ENCODE peak calls at places on chromosomes 11 and 22, in six cellular contexts. V is neural progenitor cell, D is K562, U is upper lobe of right lung, C is tibial artery, E is sigmoid colon. Q is an unnamed sample. For H3K36me3 and H3K27me3, the result is how much of the 10 kb centered on the place peaks cover.

GRCh38 chr11:100515087-100515486 is 172.0 kb upstream of the ARHGAP42 start:
- DNase-seq in V (peak), D (no peak), U (no peak), C (no peak), E (no peak), Q (no peak)

GRCh38 chr11:7196396-7197146 is 55.1 kb upstream of the SYT9 start:
- DNase-seq in V (no peak), D (no peak), U (no peak), C (no peak), E (no peak), Q (no peak)

GRCh38 chr11:65182258-65183170 is 786 bp downstream of the CAPN1 start:
- DNase-seq in V (peak), D (peak), U (peak), C (no peak), E (peak), Q (no peak)

GRCh38 chr22:33923660-33924246 is 3.5 kb upstream of the LARGE1 start:
- DNase-seq in V (peak), D (peak), U (no peak), C (peak), E (peak), Q (no peak)

GRCh38 chr11:65260756-65261590 is 789 bp upstream of the POLA2 start:
- DNase-seq in V (no peak), D (no peak), U (no peak), C (no peak), E (peak), Q (no peak)

GRCh38 chr11:46307785-46308341 is 30.4 kb downstream of the CREB3L1 start:
- DNase-seq in V (peak), D (no peak), U (no peak), C (no peak), E (no peak), Q (no peak)

GRCh38 chr11:66265531-66266377 is 2.7 kb upstream of the RAB1B start:
- DNase-seq in V (no peak), D (no peak), U (no peak), C (no peak), E (peak), Q (no peak)

GRCh38 chr11:70719516-70719915 is 321.2 kb downstream of the CTTN start:
- DNase-seq in V (no peak), D (no peak), U (no peak), C (no peak), E (no peak), Q (no peak)

GRCh38 chr11:78213526-78214330 is 25.0 kb downstream of the USP35 start:
- DNase-seq in V (no peak), D (no peak), U (no peak), C (no peak), E (peak), Q (no peak)

GRCh38 chr11:110182886-110183285 is 89.7 kb downstream of the ZC3H12C start:
- DNase-seq in V (no peak), D (no peak), U (no peak), C (no peak), E (no peak), Q (no peak)

GRCh38 chr11:125359130-125359529 is 136.9 kb downstream of the FEZ1 start:
- DNase-seq in V (no peak), D (no peak), U (no peak), C (no peak), E (no peak), Q (no peak)

GRCh38 chr22:32622004-32622761 is 147.6 kb downstream of the FBXO7 start:
- DNase-seq in V (peak), D (no peak), U (no peak), C (peak), E (peak), Q (no peak)

GRCh38 chr11:12643029-12643428 is 31.2 kb upstream of the TEAD1 start:
- DNase-seq in V (no peak), D (no peak), U (no peak), C (no peak), E (no peak), Q (no peak)

GRCh38 chr22:38751422-38752346 is 4.1 kb downstream of the SUN2 start:
- DNase-seq in V (no peak), D (no peak), U (peak), C (peak), E (no peak), Q (peak)

GRCh38 chr11:19775622-19776021 is 63.0 kb downstream of the NAV2 start:
- DNase-seq in V (no peak), D (no peak), U (no peak), C (no peak), E (no peak), Q (no peak)

GRCh38 chr11:45182902-45183301 is 36.5 kb downstream of the PRDM11 start:
- DNase-seq in V (peak), D (peak), U (no peak), C (no peak), E (peak), Q (no peak)

GRCh38 chr11:121615506-121615905 is 162.7 kb upstream of the SORL1-AS1 start:
- DNase-seq in V (no peak), D (no peak), U (no peak), C (no peak), E (no peak), Q (no peak)

GRCh38 chr11:95575517-95575916 is 214.1 kb downstream of the FAM76B start:
- DNase-seq in V (no peak), D (no peak), U (no peak), C (no peak), E (no peak), Q (no peak)

GRCh38 chr11:33721291-33721840 is 14.9 kb downstream of the CD59 start:
- DNase-seq in V (no peak), D (no peak), U (no peak), C (no peak), E (no peak), Q (no peak)
- H3K36me3 ChIP-seq in V (under half), D (half or more), U (under half), C (under half), E (half or more), Q (under half)

GRCh38 chr22:30247561-30247960 is 1.0 kb upstream of the LIF start:
- DNase-seq in V (no peak), D (no peak), U (no peak), C (no peak), E (no peak), Q (no peak)
- H3K27me3 ChIP-seq in V (under half), D (under half), U (under half), C (half or more), E (under half), Q (under half)

GRCh38 chr11:114284021-114284420 is 12.2 kb upstream of the NNMT start:
- DNase-seq in V (no peak), D (no peak), U (no peak), C (no peak), E (no peak), Q (no peak)

GRCh38 chr11:114284914-114285313 is 11.3 kb upstream of the NNMT start:
- DNase-seq in V (no peak), D (no peak), U (no peak), C (no peak), E (no peak), Q (no peak)

GRCh38 chr11:114287154-114287553 is 9.0 kb upstream of the NNMT start:
- DNase-seq in V (no peak), D (no peak), U (no peak), C (no peak), E (no peak), Q (no peak)

GRCh38 chr11:114283422-114283821 is 12.8 kb upstream of the NNMT start:
- DNase-seq in V (no peak), D (no peak), U (no peak), C (no peak), E (no peak), Q (no peak)

GRCh38 chr11:114285599-114285998 is 10.6 kb upstream of the NNMT start:
- DNase-seq in V (no peak), D (peak), U (no peak), C (peak), E (no peak), Q (no peak)
- H3K27ac ChIP-seq in V (no peak), D (no peak), U (no peak), C (no peak), E (no peak), Q (peak)

GRCh38 chr11:68481579-68482240 is 21.2 kb downstream of the PPP6R3 start:
- DNase-seq in V (no peak), D (no peak), U (no peak), C (no peak), E (no peak), Q (no peak)
- H3K36me3 ChIP-seq in V (under half), D (under half), U (under half), C (under half), E (under half), Q (under half)

DNA sequence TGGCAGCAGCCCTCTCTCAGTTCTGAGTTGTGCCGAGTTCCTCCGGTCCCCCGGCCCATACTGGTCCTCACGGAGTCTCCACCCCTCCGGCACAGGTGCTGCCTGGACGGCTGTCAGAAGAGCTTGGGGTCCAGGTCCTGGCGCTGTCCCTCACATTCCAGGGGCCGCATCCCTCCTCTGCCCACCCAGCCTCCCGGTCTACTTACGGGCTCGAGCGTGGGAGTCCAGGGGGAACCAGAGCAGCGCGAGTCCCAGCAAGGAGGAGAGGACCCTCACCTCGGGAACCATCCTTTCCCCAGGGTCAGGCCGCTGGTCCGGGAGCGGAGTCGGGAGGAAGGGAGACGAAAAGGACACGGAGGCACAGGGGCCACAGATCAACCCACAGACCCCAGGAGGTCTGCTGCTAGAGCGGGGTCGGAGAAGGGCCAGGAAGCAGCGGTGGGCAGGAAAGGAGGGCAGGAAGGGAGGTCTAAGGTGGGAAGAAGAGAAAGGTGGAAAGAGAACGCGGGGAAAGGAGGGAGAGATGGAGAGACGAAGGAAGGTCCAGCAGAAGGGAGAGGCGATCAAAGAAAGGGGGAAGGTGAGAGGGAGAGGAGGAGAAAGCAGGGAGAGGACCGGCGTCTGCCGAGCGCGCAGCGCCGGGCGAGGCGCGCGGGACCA is 495 bp downstream of the CHRDL2 start:
- DNase-seq in V (peak), D (no peak), U (no peak), C (no peak), E (no peak), Q (no peak)
- H3K27me3 ChIP-seq in V (half or more), D (under half), U (under half), C (under half), E (under half), Q (under half)

DNA sequence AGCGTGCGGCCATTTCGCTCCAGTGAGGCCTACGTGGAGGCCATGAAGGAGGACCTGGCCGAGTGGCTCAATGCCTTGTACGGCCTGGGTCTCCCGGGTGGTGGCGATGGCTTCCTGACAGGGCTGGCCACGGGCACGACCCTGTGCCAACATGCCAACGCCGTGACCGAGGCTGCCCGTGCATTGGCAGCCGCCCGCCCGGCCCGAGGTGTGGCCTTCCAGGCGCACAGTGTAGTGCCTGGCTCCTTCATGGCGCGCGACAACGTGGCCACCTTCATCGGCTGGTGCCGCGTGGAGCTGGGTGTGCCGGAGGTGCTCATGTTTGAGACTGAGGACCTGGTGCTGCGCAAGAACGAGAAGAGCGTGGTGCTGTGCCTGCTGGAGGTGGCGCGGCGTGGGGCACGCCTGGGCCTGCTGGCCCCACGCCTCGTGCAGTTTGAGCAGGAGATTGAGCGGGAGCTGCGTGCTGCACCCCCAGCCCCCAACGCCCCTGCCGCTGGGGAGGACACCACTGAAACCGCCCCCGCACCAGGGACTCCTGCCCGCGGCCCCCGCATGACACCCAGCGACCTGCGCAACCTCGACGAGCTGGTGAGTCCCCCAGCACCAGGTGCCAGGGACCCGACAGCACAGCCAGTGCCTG is 1.8 kb downstream of the GAS2L1 start:
- DNase-seq in V (no peak), D (no peak), U (no peak), C (peak), E (peak), Q (no peak)
- H3K27ac ChIP-seq in V (no peak), D (no peak), U (peak), C (peak), E (peak), Q (peak)

GRCh38 chr11:18308242-18308641 is 13.7 kb downstream of the HPS5 start:
- DNase-seq in V (no peak), D (no peak), U (no peak), C (no peak), E (no peak), Q (no peak)

GRCh38 chr11:18309691-18310090 is 12.2 kb downstream of the HPS5 start:
- DNase-seq in V (no peak), D (no peak), U (no peak), C (no peak), E (no peak), Q (no peak)

GRCh38 chr11:18307461-18308139 is 14.3 kb downstream of the HPS5 start:
- DNase-seq in V (no peak), D (no peak), U (no peak), C (no peak), E (no peak), Q (no peak)

GRCh38 chr11:18299724-18300123 is 22.2 kb downstream of the HPS5 start:
- DNase-seq in V (no peak), D (no peak), U (no peak), C (no peak), E (no peak), Q (no peak)

GRCh38 chr11:18304745-18305144 is 17.2 kb downstream of the HPS5 start:
- DNase-seq in V (no peak), D (no peak), U (no peak), C (no peak), E (no peak), Q (no peak)
- H3K36me3 ChIP-seq in V (under half), D (half or more), U (half or more), C (under half), E (half or more), Q (under half)

DNA sequence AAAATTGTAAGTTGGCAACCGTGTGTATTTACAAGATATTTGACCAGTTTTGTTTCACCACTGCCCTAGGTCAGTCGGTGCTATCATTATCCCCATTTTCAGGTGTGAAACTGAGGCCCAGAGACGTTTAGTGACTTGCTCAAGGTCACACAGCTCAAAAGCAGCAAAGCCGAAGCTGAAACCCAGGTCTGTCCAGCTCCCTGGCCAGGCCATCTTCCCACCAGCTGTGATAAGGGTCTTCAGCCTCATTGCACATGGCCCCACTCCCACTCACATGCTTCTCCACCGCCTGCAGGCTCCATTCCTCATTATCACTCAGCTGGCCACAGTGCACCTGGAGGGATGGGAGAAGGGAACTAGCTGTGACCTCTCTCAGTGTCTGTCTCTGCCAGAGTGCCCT is 83.2 kb downstream of the PDE2A start:
- DNase-seq in V (no peak), D (no peak), U (no peak), C (no peak), E (no peak), Q (no peak)
- H3K27me3 ChIP-seq in V (half or more), D (under half), U (under half), C (half or more), E (under half), Q (under half)

Q was measured in breast epithelium.